ENCODE peak calls at places on chromosomes 4 and X, in seven cellular contexts. I is GOT3, L is fibroblast of lung, Y is ascending aorta, V is fibroblast of pulmonary artery, U is pons, Q is GM23248. E is an unnamed sample.

GRCh38 chrX:138711399-138712347 is at the start of gene FGF13:
- DNase-seq in I (no peak), L (peak; percentile 27), Y (peak; percentile 70), V (no peak), U (no peak), Q (peak; percentile 44), E (no peak)

GRCh38 chr4:61162116-61162515 is 38.0 kb upstream of the ADGRL3 start:
- DNase-seq in I (no peak), L (peak; percentile 38), Y (no peak), V (peak; percentile 25), U (no peak), Q (no peak), E (no peak)

GRCh38 chr4:183444953-183445543 is 612 bp downstream of the CDKN2AIP start:
- DNase-seq in I (no peak), L (peak; percentile 20), Y (peak; percentile 75), V (peak; percentile 11), U (no peak), Q (peak; percentile 54), E (no peak)

GRCh38 chrX:145613894-145614293 is 203.7 kb upstream of the SLITRK2 start:
- DNase-seq in I (no peak), L (peak; percentile 20), Y (no peak), V (no peak), U (no peak), Q (no peak), E (no peak)

GRCh38 chrX:11557120-11557519 is 108.6 kb downstream of the ARHGAP6 start:
- DNase-seq in I (no peak), L (peak; percentile 69), Y (no peak), V (peak; percentile 49), U (no peak), Q (peak; percentile 77), E (no peak)

GRCh38 chrX:10041383-10041782 is 74.2 kb downstream of the CLDN34 start:
- DNase-seq in I (no peak), L (peak; percentile 79), Y (no peak), V (no peak), U (no peak), Q (peak; percentile 36), E (no peak)

GRCh38 chr4:170674176-170674575 is 584.4 kb upstream of the AADAT start:
- DNase-seq in I (no peak), L (peak; percentile 20), Y (no peak), V (no peak), U (no peak), Q (peak; percentile 4), E (no peak)

GRCh38 chrX:107566603-107567262 is 61.6 kb upstream of the PRPS1 start:
- DNase-seq in I (no peak), L (peak; percentile 58), Y (no peak), V (no peak), U (no peak), Q (peak; percentile 27), E (no peak)

GRCh38 chr4:168598191-168598590 is 101.3 kb downstream of the PALLD start:
- DNase-seq in I (no peak), L (no peak), Y (no peak), V (peak; percentile 79), U (no peak), Q (peak; percentile 80), E (no peak)

GRCh38 chr4:52657630-52658501 is 1.2 kb downstream of the USP46 start:
- DNase-seq in I (no peak), L (peak; percentile 39), Y (no peak), V (peak; percentile 47), U (no peak), Q (peak; percentile 49), E (no peak)

E was measured in NCI-H2029.